ENCODE peak calls at places on chromosomes 12 and 14, in ten cellular contexts. X is testis; D is cardiac muscle cell; P is A549; E is cardiac fibroblast; T is OCI-LY7; B is mammary epithelial cell; M is right atrium auricular region; V is CD4-positive, alpha-beta T cell; K is foreskin fibroblast. Z is an unnamed sample.

GRCh38 chr14:94048676-94049624 is 22.8 kb downstream of the OTUB2 start:
- DNase-seq in E (no peak), X (peak), T (no peak), D (no peak), K (no peak), V (no peak), B (no peak), P (no peak), M (peak), Z (no peak)

GRCh38 chr12:28216016-28216415 is 25.8 kb downstream of the CCDC91 start:
- DNase-seq in V (no peak), D (no peak), X (no peak), T (no peak), K (no peak), B (no peak), P (no peak), E (no peak), M (no peak), Z (no peak)

GRCh38 chr14:32656609-32657008 is 282.1 kb upstream of the NPAS3 start:
- DNase-seq in X (no peak), B (no peak), E (no peak), V (no peak), T (no peak), K (no peak), P (no peak), D (no peak), M (no peak), Z (no peak)

GRCh38 chr12:130916251-130916911 is 37.3 kb upstream of the ADGRD1 start:
- DNase-seq in M (peak), B (peak), E (peak), D (peak), T (peak), P (peak), K (peak), V (no peak), X (peak), Z (peak)

GRCh38 chr14:95063391-95063790 is 93.9 kb downstream of the DICER1 start:
- DNase-seq in K (no peak), X (no peak), B (no peak), P (no peak), D (no peak), M (no peak), T (no peak), V (no peak), E (no peak), Z (no peak)

GRCh38 chr14:81164167-81164774 is 56.5 kb downstream of the GTF2A1 start:
- DNase-seq in K (peak), B (peak), P (peak), X (peak), T (peak), D (peak), E (peak), V (no peak), M (peak), Z (peak)

GRCh38 chr14:51929156-51929555 is 60.2 kb upstream of the RTRAF start:
- DNase-seq in E (peak), X (no peak), M (no peak), P (no peak), K (peak), T (no peak), B (no peak), V (no peak), D (peak), Z (no peak)

GRCh38 chr14:104968541-104969401 is 9.4 kb downstream of the AHNAK2 start:
- DNase-seq in B (peak), D (peak), M (no peak), T (peak), K (peak), X (no peak), P (peak), V (no peak), E (peak), Z (no peak)

GRCh38 chr12:12705833-12706520 is 10.0 kb upstream of the GPR19 start:
- DNase-seq in P (no peak), B (no peak), E (no peak), V (peak), X (no peak), K (no peak), D (no peak), T (no peak), M (no peak), Z (no peak)

GRCh38 chr14:69312608-69313007 is 52.6 kb downstream of the GALNT16 start:
- DNase-seq in V (no peak), T (no peak), P (no peak), D (no peak), B (no peak), E (no peak), X (no peak), K (no peak), M (no peak), Z (no peak)

GRCh38 chr12:212799-213526 is 994 bp downstream of the SLC6A12 start:
- DNase-seq in X (peak), V (no peak), K (peak), T (no peak), E (peak), P (no peak), D (peak), M (no peak), B (no peak), Z (no peak)

GRCh38 chr12:991350-992278 is 591 bp downstream of the ERC1 start:
- DNase-seq in E (no peak), M (no peak), V (no peak), X (peak), P (no peak), D (no peak), T (peak), K (peak), B (peak), Z (no peak)

GRCh38 chr12:127272864-127273263 is 994.1 kb upstream of the TMEM132C start:
- DNase-seq in V (no peak), M (no peak), P (no peak), B (peak), X (no peak), K (peak), E (peak), D (peak), T (no peak), Z (no peak)

GRCh38 chr12:630656-631632 is 32.3 kb downstream of the NINJ2 start:
- DNase-seq in T (no peak), K (no peak), X (peak), B (no peak), V (peak), E (no peak), D (no peak), M (no peak), P (no peak), Z (peak)

GRCh38 chr12:31732926-31733548 is 4.2 kb upstream of the AMN1 start:
- DNase-seq in K (peak), T (no peak), M (no peak), D (peak), B (peak), E (peak), X (no peak), P (peak), V (no peak), Z (no peak)

GRCh38 chr12:5200276-5201087 is 156.8 kb downstream of the KCNA5 start:
- DNase-seq in D (no peak), X (peak), E (no peak), V (no peak), M (no peak), P (peak), B (no peak), K (peak), T (peak), Z (peak)

DNA sequence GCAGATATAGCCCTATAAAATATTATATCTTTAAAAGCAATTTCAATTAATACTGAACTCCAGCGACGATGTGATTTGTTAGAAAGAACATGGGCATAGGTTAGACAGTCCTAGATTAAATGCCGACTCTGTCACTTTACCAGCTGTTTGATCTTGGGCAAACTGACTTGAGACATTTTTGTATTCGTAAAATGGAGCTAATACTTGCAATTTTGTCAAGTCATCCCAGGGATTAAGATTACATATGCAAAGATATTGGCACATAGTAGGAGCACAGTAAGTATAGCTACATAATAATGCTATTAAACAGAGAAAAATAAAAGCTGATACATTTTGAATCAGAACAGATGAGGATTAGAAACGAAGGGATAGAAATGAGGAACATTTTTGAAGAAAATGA is 9.0 kb downstream of the INSM2 start:
- DNase-seq in T (no peak), M (no peak), V (no peak), K (no peak), X (no peak), P (no peak), B (no peak), D (no peak), E (no peak), Z (no peak)
- TF ChIP-seq CTCF in T (no peak), M (no peak), V (no peak), K (no peak), X (no peak), P (no peak), B (no peak), D (no peak), E (no peak), Z (no peak)

DNA sequence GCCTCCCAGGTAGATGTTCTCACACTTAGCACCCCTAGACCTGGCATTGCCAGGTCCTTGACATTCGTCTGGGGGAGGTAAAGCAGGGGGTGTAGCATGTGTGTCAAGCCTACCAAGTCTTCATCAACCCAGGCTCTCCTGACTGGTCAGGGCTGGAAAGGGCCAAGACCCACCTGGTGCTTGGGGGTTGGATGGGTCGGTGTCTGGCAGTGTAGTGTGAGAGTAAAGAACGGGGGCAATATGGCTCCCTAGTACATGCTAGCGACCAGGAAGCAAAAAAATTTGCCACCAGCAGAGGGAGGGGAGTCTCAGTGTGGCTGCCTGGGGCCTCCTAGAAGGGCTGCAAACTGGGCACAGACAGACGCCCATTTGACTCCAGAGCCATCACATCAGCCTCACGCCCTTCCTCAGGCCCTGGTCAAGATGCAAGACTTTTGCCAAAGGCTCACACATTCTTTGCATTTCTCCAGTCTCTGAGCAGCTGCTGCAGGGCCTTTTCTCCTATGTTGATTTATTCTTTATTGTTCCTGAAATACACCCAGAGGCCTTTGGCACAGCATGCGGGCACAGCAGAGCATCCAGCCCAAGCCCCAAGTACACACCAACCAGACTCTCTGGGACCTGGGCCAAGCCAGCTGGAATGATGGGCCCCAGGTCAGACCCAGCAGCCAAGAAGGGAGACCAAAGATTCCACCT is 38.3 kb upstream of the PNMA1 start:
- DNase-seq in D (peak), X (peak), P (peak), E (peak), M (no peak), K (peak), B (peak), T (peak), V (no peak), Z (no peak)
- TF ChIP-seq CTCF in D (peak), X (no peak), P (peak), E (peak), M (peak), K (peak), B (peak), T (peak), V (no peak), Z (no peak)

DNA sequence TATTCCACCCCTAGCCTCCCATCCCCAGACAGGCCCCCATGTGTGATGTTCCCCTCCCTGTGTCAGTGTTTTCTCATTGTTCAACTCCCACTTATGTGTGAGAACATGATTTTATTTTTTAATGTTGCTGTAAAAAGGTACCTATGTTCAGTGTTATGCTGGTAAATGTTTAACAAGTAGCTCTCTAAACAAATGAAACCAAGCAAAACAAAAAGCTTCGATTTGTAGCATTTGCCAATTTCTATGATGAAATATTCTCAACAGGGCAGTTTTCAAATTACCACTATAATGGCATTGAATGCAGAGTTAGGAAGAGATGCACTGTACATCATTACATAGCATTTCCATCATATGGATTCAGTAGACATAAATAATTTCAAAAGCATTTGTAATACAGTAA is 410.6 kb downstream of the MDGA2 start:
- DNase-seq in P (no peak), K (no peak), T (no peak), B (no peak), D (no peak), V (no peak), X (no peak), E (no peak), M (no peak), Z (no peak)
- TF ChIP-seq CTCF in P (no peak), K (no peak), T (no peak), B (no peak), D (no peak), V (no peak), X (no peak), E (no peak), M (no peak), Z (no peak)

GRCh38 chr12:121626087-121626852 is at the start of gene ORAI1:
- DNase-seq in T (peak), X (peak), B (peak), E (peak), P (peak), K (peak), V (peak), D (peak), M (peak), Z (peak)
- TF ChIP-seq CTCF in T (peak), X (no peak), B (no peak), E (no peak), P (peak), K (no peak), V (no peak), D (no peak), M (no peak), Z (peak)

GRCh38 chr12:66903782-66904396 is 225.0 kb upstream of the GRIP1 start:
- DNase-seq in B (no peak), X (no peak), V (no peak), T (peak), E (no peak), P (no peak), D (no peak), K (no peak), M (no peak), Z (no peak)
- TF ChIP-seq CTCF in B (peak), X (no peak), V (peak), T (peak), E (no peak), P (peak), D (no peak), K (no peak), M (no peak), Z (no peak)

DNA sequence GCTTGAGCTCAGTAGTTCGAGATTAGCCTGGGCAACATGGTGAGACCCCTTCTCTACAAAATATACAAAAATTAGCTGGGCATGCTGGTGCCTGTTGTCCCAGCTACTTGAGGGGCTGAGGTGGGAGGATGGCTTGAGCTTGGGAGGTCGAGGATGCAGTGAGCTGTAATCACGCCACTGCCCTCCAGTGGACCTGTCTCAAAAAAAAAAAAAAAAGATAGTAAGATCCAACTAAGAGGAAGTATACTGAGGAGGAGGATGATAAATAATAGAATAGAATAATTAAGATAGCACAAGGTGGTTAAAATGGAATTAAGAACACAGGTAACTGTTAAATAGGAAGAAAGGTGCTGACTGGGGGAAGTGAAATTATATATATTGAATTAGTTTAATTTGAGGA is 37.0 kb upstream of the BAZ1A start:
- DNase-seq in T (peak), E (no peak), K (no peak), X (no peak), D (peak), P (peak), B (no peak), M (no peak), V (no peak), Z (no peak)
- TF ChIP-seq CTCF in T (peak), E (peak), K (no peak), X (no peak), D (peak), P (peak), B (no peak), M (no peak), V (peak), Z (no peak)

GRCh38 chr14:101561145-101561896 is at the start of gene DIO3:
- DNase-seq in E (peak), M (no peak), T (no peak), P (no peak), V (no peak), K (peak), B (no peak), X (no peak), D (peak), Z (no peak)

GRCh38 chr14:101560534-101561113 is 671 bp upstream of the DIO3 start:
- DNase-seq in V (no peak), D (no peak), K (no peak), E (no peak), M (no peak), T (no peak), X (no peak), P (no peak), B (no peak), Z (no peak)

GRCh38 chr14:101559250-101559623 is 2.1 kb upstream of the DIO3 start:
- DNase-seq in E (no peak), K (no peak), D (no peak), B (no peak), V (no peak), X (no peak), T (no peak), P (no peak), M (no peak), Z (no peak)

GRCh38 chr14:101558739-101559240 is 2.5 kb upstream of the DIO3 start:
- DNase-seq in M (no peak), X (no peak), T (no peak), P (no peak), E (no peak), K (no peak), D (no peak), B (no peak), V (no peak), Z (no peak)

DNA sequence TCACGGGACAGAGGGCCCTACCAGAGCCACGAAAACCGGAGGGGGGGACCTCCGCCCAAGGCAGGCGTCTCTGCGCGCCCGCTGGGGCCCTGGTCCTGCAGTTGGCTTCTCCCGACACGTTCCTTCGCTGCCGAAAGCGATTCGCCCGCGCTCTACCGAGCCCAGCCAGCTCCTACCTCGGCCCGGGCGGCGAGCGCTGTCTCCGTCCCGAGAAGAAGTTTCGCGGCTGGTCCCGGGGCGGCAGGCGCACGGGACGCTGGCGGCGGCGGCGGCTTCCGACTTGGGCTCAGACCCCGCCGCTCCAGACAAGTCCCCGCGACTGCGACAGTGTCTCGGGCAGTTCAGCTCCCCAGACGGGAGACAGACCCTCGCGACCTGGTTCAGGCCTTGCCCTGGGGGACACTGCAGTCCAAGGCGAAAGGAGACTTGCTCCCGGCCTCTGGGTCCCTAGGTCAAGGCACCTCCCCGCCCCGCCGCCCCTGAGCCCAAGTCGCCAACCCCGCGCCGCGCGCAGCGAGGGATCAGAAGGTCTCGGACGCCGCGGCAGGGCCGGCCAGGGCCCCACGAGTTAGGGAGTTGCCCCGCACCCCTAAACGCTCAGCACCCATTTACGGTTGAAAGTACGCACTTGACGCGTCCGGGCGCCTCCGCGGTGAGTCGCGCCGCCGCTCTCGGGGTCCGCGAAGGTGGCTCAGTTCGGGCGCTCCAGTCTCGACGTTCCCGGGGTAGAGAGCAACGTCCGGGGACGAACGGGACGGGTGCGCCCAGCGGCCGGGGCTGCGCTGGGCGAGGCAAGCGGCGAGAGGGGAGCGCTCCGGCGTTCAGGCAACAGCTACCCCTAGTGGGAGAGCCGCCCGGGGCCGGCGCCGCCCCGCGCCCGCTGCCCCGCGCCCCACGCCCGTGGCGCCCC is 1.4 kb upstream of the DIO3 start:
- DNase-seq in T (no peak), P (no peak), M (no peak), D (peak), X (peak), E (peak), B (no peak), K (peak), V (no peak), Z (no peak)
- TF ChIP-seq CTCF in T (no peak), P (no peak), M (no peak), D (peak), X (no peak), E (no peak), B (no peak), K (no peak), V (no peak), Z (no peak)

GRCh38 chr12:10607885-10608458 is 5.4 kb downstream of the MAGOHB start:
- DNase-seq in P (peak), T (peak), B (no peak), X (no peak), M (no peak), E (peak), K (peak), V (no peak), D (peak), Z (no peak)
- TF ChIP-seq CTCF in P (peak), T (peak), B (peak), X (peak), M (peak), E (peak), K (peak), V (no peak), D (peak), Z (peak)

GRCh38 chr12:108518716-108519496 is 3.8 kb downstream of the FICD start:
- DNase-seq in M (no peak), B (no peak), X (no peak), K (no peak), V (no peak), T (no peak), P (no peak), D (no peak), E (no peak), Z (no peak)

GRCh38 chr12:108517288-108518100 is 2.4 kb downstream of the FICD start:
- DNase-seq in P (no peak), V (no peak), T (no peak), D (no peak), X (no peak), B (no peak), K (no peak), E (no peak), M (no peak), Z (no peak)

GRCh38 chr12:108516511-108517275 is 1.6 kb downstream of the FICD start:
- DNase-seq in E (no peak), P (peak), K (peak), M (no peak), D (peak), T (peak), V (no peak), B (no peak), X (no peak), Z (no peak)

GRCh38 chr12:108518101-108518715 is 3.1 kb downstream of the FICD start:
- DNase-seq in T (no peak), K (no peak), V (no peak), E (no peak), B (no peak), D (no peak), X (no peak), M (no peak), P (no peak), Z (no peak)

GRCh38 chr12:108519558-108519957 is 4.5 kb downstream of the FICD start:
- DNase-seq in B (no peak), T (peak), E (no peak), X (no peak), P (peak), V (no peak), M (no peak), D (no peak), K (no peak), Z (no peak)
- TF ChIP-seq CTCF in B (peak), T (peak), E (no peak), X (no peak), P (peak), V (no peak), M (no peak), D (no peak), K (no peak), Z (peak)

Z was measured in GM10248.